ENCODE peak calls at places on chromosome 10, in five cellular contexts. V, F, J, O and B are unnamed samples.

GRCh38 chr10:35432781-35433338 is 96.6 kb downstream of the CCNY start:
- DNase-seq in F (no peak), V (no peak), J (no peak), O (no peak), B (no peak)

GRCh38 chr10:33334170-33334838 is at the start of gene NRP1:
- DNase-seq in F (peak; percentile 35), V (no peak), J (no peak), O (peak; percentile 49), B (no peak)

GRCh38 chr10:95430231-95430951 is 130.8 kb downstream of the SORBS1 start:
- DNase-seq in J (peak; percentile 18), F (no peak), V (peak; percentile 35), O (peak; percentile 53), B (peak; percentile 69)

GRCh38 chr10:117373848-117374505 is 1.3 kb downstream of the PDZD8 start:
- DNase-seq in V (peak; percentile 36), J (no peak), O (peak; percentile 22), F (peak; percentile 55), B (peak; percentile 39)

GRCh38 chr10:102812213-102812876 is 24.9 kb downstream of the CYP17A1 start:
- DNase-seq in J (no peak), F (no peak), O (no peak), V (no peak), B (no peak)

GRCh38 chr10:1577945-1578344 is 159.4 kb downstream of the ADARB2 start:
- DNase-seq in J (no peak), V (no peak), O (no peak), F (no peak), B (peak; percentile 29)

GRCh38 chr10:23055424-23056191 is 39.8 kb upstream of the MSRB2 start:
- DNase-seq in V (no peak), O (no peak), F (no peak), J (no peak), B (no peak)

GRCh38 chr10:4018054-4018511 is 233.1 kb upstream of the KLF6 start:
- DNase-seq in F (no peak), O (no peak), J (no peak), V (no peak), B (no peak)

GRCh38 chr10:93542358-93542791 is 24.1 kb upstream of the FFAR4 start:
- DNase-seq in F (peak; percentile 31), V (no peak), O (peak; percentile 25), J (no peak), B (no peak)

GRCh38 chr10:29946953-29947700 is 112.3 kb downstream of the JCAD start:
- DNase-seq in O (no peak), V (no peak), J (peak; percentile 97), F (peak; percentile 70), B (no peak)

GRCh38 chr10:127736222-127736914 is 617 bp upstream of the FOXI2 start:
- DNase-seq in J (no peak), V (no peak), O (peak; percentile 38), F (no peak), B (no peak)

GRCh38 chr10:132137111-132138072 is 49.4 kb upstream of the DPYSL4 start:
- DNase-seq in V (no peak), O (no peak), J (no peak), F (no peak), B (no peak)

GRCh38 chr10:92149261-92149660 is 141.6 kb downstream of the CPEB3 start:
- DNase-seq in V (no peak), J (no peak), O (no peak), F (no peak), B (no peak)

GRCh38 chr10:60654813-60655464 is 123.3 kb upstream of the CDK1 start:
- DNase-seq in J (no peak), O (no peak), F (no peak), V (no peak), B (no peak)

GRCh38 chr10:112562803-112563663 is 116.0 kb downstream of the VTI1A start:
- DNase-seq in F (no peak), J (no peak), O (no peak), V (no peak), B (no peak)

GRCh38 chr10:44205072-44205471 is 179.8 kb downstream of the CXCL12 start:
- DNase-seq in O (no peak), F (no peak), V (no peak), J (no peak), B (no peak)

GRCh38 chr10:86366902-86367338 is 325 bp upstream of the GRID1 start:
- DNase-seq in J (no peak), F (no peak), O (no peak), V (no peak), B (no peak)

GRCh38 chr10:76285012-76285411 is 853.6 kb downstream of the LRMDA start:
- DNase-seq in V (no peak), O (no peak), J (no peak), F (no peak), B (no peak)

GRCh38 chr10:79405221-79405994 is 40.0 kb downstream of the ZCCHC24 start:
- DNase-seq in O (no peak), V (no peak), J (no peak), F (no peak), B (no peak)